ENCODE peak calls at places on chromosomes 7 and 10, in six cellular contexts. F, M, O, D, E and S are unnamed samples.
A peak's percentile ranks its signal among the peaks of the same experiment; 100 is the strongest.

GRCh38 chr10:103086261-103086660 is 106.8 kb downstream of the NT5C2 start:
- DNase-seq in F (no peak), D (no peak), E (no peak), O (no peak), M (no peak), S (no peak)

GRCh38 chr10:85477979-85478378 is 888.6 kb downstream of the GRID1 start:
- DNase-seq in M (no peak), E (no peak), O (no peak), D (no peak), F (no peak), S (no peak)

GRCh38 chr10:111116762-111117445 is 40.1 kb downstream of the ADRA2A start:
- DNase-seq in F (no peak), O (no peak), D (no peak), E (no peak), M (peak; percentile 18), S (no peak)

GRCh38 chr7:477626-478220 is 41.9 kb downstream of the PDGFA start:
- DNase-seq in F (no peak), E (no peak), M (no peak), D (no peak), O (no peak), S (peak; percentile 40)

GRCh38 chr7:108093903-108094302 is 36.3 kb downstream of the LAMB4 start:
- DNase-seq in M (no peak), D (no peak), F (no peak), O (no peak), E (peak; percentile 70), S (no peak)

GRCh38 chr10:91689731-91690168 is 56.9 kb upstream of the PPP1R3C start:
- DNase-seq in O (peak; percentile 27), D (no peak), F (no peak), M (no peak), E (peak; percentile 45), S (no peak)

GRCh38 chr10:46216836-46217748 is 69.7 kb upstream of the ANTXRL start:
- DNase-seq in F (no peak), O (no peak), M (peak; percentile 19), E (no peak), D (no peak), S (no peak)

GRCh38 chr10:82821043-82821442 is 946.0 kb downstream of the NRG3 start:
- DNase-seq in F (no peak), D (no peak), O (no peak), E (no peak), M (no peak), S (no peak)

GRCh38 chr7:8105449-8106095 is 137.0 kb downstream of the GLCCI1 start:
- DNase-seq in F (no peak), E (no peak), M (no peak), O (no peak), D (no peak), S (no peak)

GRCh38 chr7:139783647-139784385 is 6.0 kb upstream of the HIPK2 start:
- DNase-seq in O (no peak), F (no peak), M (no peak), D (no peak), E (no peak), S (no peak)

GRCh38 chr10:88243847-88244730 is 339.0 kb downstream of the RNLS start:
- DNase-seq in M (no peak), E (peak; percentile 79), O (peak; percentile 87), F (no peak), D (no peak), S (no peak)

GRCh38 chr7:22468609-22469008 is 31.4 kb downstream of the STEAP1B start:
- DNase-seq in O (no peak), E (no peak), F (no peak), M (no peak), D (no peak), S (no peak)

GRCh38 chr10:76393875-76394706 is 962.7 kb downstream of the LRMDA start:
- DNase-seq in O (no peak), E (peak; percentile 20), D (no peak), M (no peak), F (no peak), S (no peak)

GRCh38 chr7:151051108-151051507 is 2.8 kb downstream of the ASIC3 start:
- DNase-seq in M (peak; percentile 90), D (no peak), E (peak; percentile 61), O (peak; percentile 36), F (peak; percentile 49), S (no peak)

GRCh38 chr10:133197786-133198185 is 32.2 kb upstream of the UTF1 start:
- DNase-seq in M (no peak), O (no peak), E (no peak), D (no peak), F (no peak), S (no peak)

GRCh38 chr10:11335167-11335652 is 276.2 kb downstream of the USP6NL start:
- DNase-seq in M (no peak), D (no peak), O (no peak), F (no peak), E (no peak), S (no peak)

GRCh38 chr7:95922191-95922590 is 149.8 kb downstream of the DYNC1I1 start:
- DNase-seq in M (no peak), F (no peak), O (no peak), E (peak; percentile 28), D (no peak), S (no peak)

GRCh38 chr7:69599879-69600764 is 1.8 kb downstream of the AUTS2 start:
- DNase-seq in D (no peak), M (no peak), F (no peak), E (peak; percentile 35), O (no peak), S (no peak)

GRCh38 chr7:44624306-44624705 is 17.9 kb downstream of the OGDH start:
- DNase-seq in E (no peak), M (no peak), D (no peak), O (no peak), F (no peak), S (no peak)

GRCh38 chr7:18278306-18278705 is 217.2 kb upstream of the HDAC9 start:
- DNase-seq in O (no peak), M (no peak), E (no peak), F (no peak), D (no peak), S (no peak)

GRCh38 chr10:125030567-125031197 is 88.8 kb downstream of the ZRANB1 start:
- DNase-seq in F (no peak), O (no peak), M (no peak), D (no peak), E (no peak), S (no peak)

GRCh38 chr10:132364594-132364970 is 32.4 kb upstream of the PWWP2B start:
- DNase-seq in O (no peak), F (no peak), E (peak; percentile 10), M (no peak), D (no peak), S (no peak)

GRCh38 chr7:99628471-99629465 is 12.0 kb downstream of the ZSCAN25 start:
- DNase-seq in M (peak; percentile 36), E (no peak), F (no peak), O (no peak), D (no peak), S (no peak)

GRCh38 chr7:119377-120163 is 72.8 kb upstream of the FAM20C start:
- DNase-seq in D (no peak), M (no peak), E (no peak), F (no peak), O (peak; percentile 62), S (peak; percentile 86)

GRCh38 chr10:31075434-31075833 is 43.8 kb upstream of the ZNF438 start:
- DNase-seq in F (no peak), E (peak; percentile 95), D (no peak), M (no peak), O (no peak), S (no peak)

GRCh38 chr10:4073912-4074311 is 288.9 kb upstream of the KLF6 start:
- DNase-seq in O (peak; percentile 13), D (no peak), M (no peak), F (no peak), E (peak; percentile 95), S (no peak)

GRCh38 chr7:105017263-105018051 is 3.5 kb downstream of the KMT2E start:
- DNase-seq in M (no peak), E (no peak), O (no peak), F (no peak), D (no peak), S (no peak)

GRCh38 chr10:90398551-90398950 is 459.3 kb downstream of the HTR7 start:
- DNase-seq in D (no peak), F (no peak), E (peak; percentile 64), M (no peak), O (no peak), S (no peak)

GRCh38 chr7:132655071-132655761 is 78.9 kb upstream of the PLXNA4 start:
- DNase-seq in D (no peak), E (peak; percentile 24), O (peak; percentile 34), M (peak; percentile 53), F (no peak), S (no peak)

GRCh38 chr10:31660301-31660700 is 268.3 kb downstream of the ARHGAP12 start:
- DNase-seq in E (no peak), O (no peak), D (no peak), M (no peak), F (no peak), S (no peak)